ENCODE peak calls at places on chromosome 5, in seven cellular contexts. P, I, B, F, R, S and Z are unnamed samples.

GRCh38 chr5:67094476-67095300 is 101.9 kb downstream of the CD180 start:
- DNase-seq in F (no peak), R (peak; percentile 71), S (no peak), P (no peak), B (no peak), I (no peak), Z (no peak)

GRCh38 chr5:98927242-98927987 is 1.4 kb downstream of the CHD1 start:
- DNase-seq in I (peak; percentile 55), P (no peak), S (peak; percentile 39), B (no peak), R (peak; percentile 81), F (no peak), Z (no peak)

GRCh38 chr5:77851229-77852067 is 75.3 kb upstream of the TBCA start:
- DNase-seq in S (no peak), P (no peak), I (peak; percentile 44), B (no peak), R (peak; percentile 58), F (no peak), Z (peak; percentile 39)

GRCh38 chr5:52674815-52675545 is 112.7 kb upstream of the ITGA1 start:
- DNase-seq in B (no peak), P (no peak), F (no peak), S (no peak), I (no peak), R (peak; percentile 54), Z (no peak)

GRCh38 chr5:169050146-169050571 is 250.8 kb downstream of the SLIT3 start:
- DNase-seq in F (no peak), I (no peak), P (no peak), S (no peak), R (peak; percentile 19), B (no peak), Z (no peak)

GRCh38 chr5:137022043-137022442 is 477.1 kb downstream of the SPOCK1 start:
- DNase-seq in I (no peak), B (no peak), F (no peak), R (peak; percentile 59), P (no peak), S (no peak), Z (no peak)

GRCh38 chr5:140925806-140926205 is 293 bp upstream of the PCDHAC1 start:
- DNase-seq in I (no peak), P (no peak), S (no peak), R (no peak), B (no peak), F (no peak), Z (no peak)

GRCh38 chr5:175653763-175654162 is 4.1 kb upstream of the HRH2 start:
- DNase-seq in P (no peak), R (no peak), F (no peak), B (no peak), I (no peak), S (no peak), Z (no peak)

GRCh38 chr5:145589063-145589462 is 246.1 kb downstream of the PRELID2 start:
- DNase-seq in R (no peak), B (no peak), P (no peak), F (no peak), S (no peak), I (no peak), Z (no peak)

GRCh38 chr5:136052692-136053335 is 24.0 kb downstream of the TGFBI start:
- DNase-seq in P (no peak), B (no peak), I (no peak), R (no peak), S (no peak), F (no peak), Z (no peak)

GRCh38 chr5:10140195-10140973 is 109.3 kb downstream of the ATPSCKMT start:
- DNase-seq in R (peak; percentile 7), P (peak; percentile 13), I (no peak), S (no peak), B (no peak), F (no peak), Z (no peak)

GRCh38 chr5:169435506-169436230 is 134.7 kb upstream of the SLIT3 start:
- DNase-seq in B (no peak), F (no peak), S (no peak), P (no peak), I (no peak), R (no peak), Z (no peak)

GRCh38 chr5:178786424-178786823 is 56.0 kb upstream of the ZNF354A start:
- DNase-seq in F (no peak), I (no peak), B (no peak), R (no peak), S (no peak), P (no peak), Z (no peak)

GRCh38 chr5:98872679-98873078 is 56.1 kb downstream of the CHD1 start:
- DNase-seq in P (no peak), S (no peak), F (no peak), I (no peak), B (no peak), R (peak; percentile 52), Z (no peak)

GRCh38 chr5:168749391-168750100 is 170.4 kb upstream of the PANK3 start:
- DNase-seq in S (no peak), R (no peak), I (no peak), B (no peak), F (no peak), P (no peak), Z (no peak)

GRCh38 chr5:133739381-133739780 is 127.0 kb upstream of the FSTL4 start:
- DNase-seq in P (no peak), I (no peak), F (no peak), R (no peak), S (no peak), B (no peak), Z (no peak)

GRCh38 chr5:62504129-62504528 is 74.5 kb upstream of the LRRC70 start:
- DNase-seq in B (no peak), I (no peak), R (no peak), P (no peak), F (no peak), S (no peak), Z (no peak)

GRCh38 chr5:116554764-116555163 is 19.9 kb downstream of the SEMA6A start:
- DNase-seq in F (no peak), I (no peak), S (no peak), P (no peak), R (no peak), B (no peak), Z (no peak)

GRCh38 chr5:125528881-125529280 is 782.4 kb upstream of the ZNF608 start:
- DNase-seq in S (no peak), I (no peak), R (no peak), F (no peak), P (no peak), B (no peak), Z (no peak)

GRCh38 chr5:116574682-116575634 is at the start of gene SEMA6A:
- DNase-seq in R (peak; percentile 91), S (peak; percentile 78), P (peak; percentile 95), B (peak; percentile 21), I (peak; percentile 95), F (peak; percentile 86), Z (peak; percentile 94)

GRCh38 chr5:74105126-74105780 is 479.3 kb downstream of the ARHGEF28 start:
- DNase-seq in P (no peak), S (peak; percentile 29), F (no peak), B (no peak), R (no peak), I (peak; percentile 43), Z (no peak)

GRCh38 chr5:144566747-144567415 is 396.2 kb downstream of the KCTD16 start:
- DNase-seq in S (no peak), P (no peak), B (no peak), R (no peak), F (no peak), I (no peak), Z (no peak)

GRCh38 chr5:112933651-112934365 is 11.8 kb upstream of the REEP5 start:
- DNase-seq in P (no peak), B (no peak), I (no peak), S (no peak), R (peak; percentile 10), F (no peak), Z (no peak)

DNA sequence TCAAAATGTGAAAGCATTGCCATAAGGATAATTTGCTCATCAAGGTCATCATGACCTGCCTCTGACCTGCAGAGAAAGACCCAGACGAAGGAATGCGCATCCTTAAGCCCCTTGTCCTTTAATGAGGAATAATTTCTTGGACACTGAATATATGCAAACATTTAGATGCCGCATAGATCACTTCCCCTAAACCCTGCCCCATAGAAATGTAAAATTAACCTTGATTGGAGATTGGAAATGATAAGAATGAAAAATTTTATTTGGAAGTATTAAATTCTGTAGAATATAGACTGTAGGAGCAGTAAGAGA is 233.1 kb downstream of the ARHGAP26 start:
- DNase-seq in R (no peak), B (no peak), P (no peak), F (no peak), I (no peak), S (no peak), Z (no peak)
- H3K27ac ChIP-seq in R (no peak overlapping the region), B (peak overlapping the region; percentile 67), P (no peak overlapping the region), F (peak overlapping the region; percentile 82), I (peak overlapping the region; percentile 36), S (peak overlapping the region; percentile 56), Z (peak overlapping the region; percentile 50)

GRCh38 chr5:94388773-94389514 is 229.5 kb downstream of the KIAA0825 start:
- DNase-seq in P (no peak), I (no peak), B (no peak), R (no peak), S (no peak), F (no peak), Z (no peak)
- TF ChIP-seq CTCF in P (no peak), I (no peak), B (no peak), R (no peak), S (no peak), F (no peak), Z (no peak)

DNA sequence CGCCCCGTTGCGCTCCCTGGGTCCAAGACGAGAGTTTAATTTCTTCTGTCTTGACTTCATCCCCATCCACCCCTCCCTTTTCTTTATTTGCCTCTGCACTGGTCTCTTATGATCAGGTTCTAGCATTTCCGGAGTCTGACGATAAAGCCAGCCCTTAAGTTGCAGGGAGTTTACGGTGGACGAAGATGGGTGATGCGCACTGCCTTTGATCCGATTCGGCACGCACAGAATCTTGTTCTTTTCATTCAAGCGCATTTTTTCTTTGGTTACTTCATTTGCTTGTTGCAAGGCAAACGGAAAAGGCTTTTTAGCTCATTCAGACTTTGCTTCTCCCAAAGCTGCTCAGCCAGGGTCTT is 490 bp upstream of the MCTP1 start:
- DNase-seq in P (no peak), S (no peak), I (no peak), F (no peak), R (no peak), B (no peak), Z (no peak)
- H3K4me3 ChIP-seq in P (peak overlapping the region; percentile 43), S (peak overlapping the region; percentile 65), I (peak overlapping the region; percentile 39), F (peak overlapping the region; percentile 65), R (peak overlapping the region; percentile 53), B (peak overlapping the region; percentile 50), Z (peak overlapping the region; percentile 70)

DNA sequence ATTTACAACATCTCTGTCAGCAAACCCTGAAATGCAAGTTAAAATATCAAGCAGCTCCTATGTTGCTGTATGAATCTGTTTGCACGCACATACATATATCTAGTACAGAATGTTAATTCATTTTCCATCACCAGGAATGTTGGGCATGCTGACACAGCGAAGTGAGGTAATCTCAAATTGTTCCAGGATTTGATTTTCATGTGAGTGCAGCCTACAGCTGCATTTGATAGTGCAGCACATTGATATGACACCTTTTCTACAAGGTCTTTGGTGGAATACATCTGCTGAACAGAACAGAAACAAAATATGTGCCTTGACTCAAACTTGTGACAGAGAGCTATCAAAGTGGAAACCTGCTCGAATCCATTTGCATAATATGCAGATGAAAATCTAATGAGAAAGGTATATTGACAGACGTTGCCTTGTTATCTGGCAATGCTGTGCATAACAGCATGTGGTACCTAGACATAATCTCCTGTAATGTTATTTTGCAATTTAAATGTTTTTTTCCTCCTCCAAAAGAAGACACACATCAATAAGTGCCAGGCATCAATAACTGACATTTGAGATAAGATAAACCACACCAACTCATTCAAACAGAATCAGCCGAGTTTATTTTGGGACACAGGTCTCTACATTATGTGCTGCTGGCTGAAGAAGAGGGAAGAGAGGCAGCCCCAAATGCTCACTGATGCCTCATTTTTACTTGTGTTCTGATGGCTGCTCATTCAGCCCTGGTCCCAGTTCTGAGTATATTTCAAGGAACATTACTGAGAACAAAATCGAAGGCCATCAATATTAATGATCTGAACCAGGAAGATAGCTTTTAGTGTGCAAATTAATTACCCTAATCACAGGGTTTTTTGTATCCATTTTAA is 512.2 kb downstream of the ZNF608 start:
- DNase-seq in F (no peak), I (no peak), B (no peak), R (peak; percentile 15), S (no peak), P (no peak), Z (no peak)
- H3K27ac ChIP-seq in F (no peak overlapping the region), I (no peak overlapping the region), B (no peak overlapping the region), R (peak overlapping the region; percentile 71), S (no peak overlapping the region), P (no peak overlapping the region), Z (peak overlapping the region; percentile 98)